ENCODE peak calls at places on chromosomes 13 and 19, in four cellular contexts. Q is effector memory CD4-positive, alpha-beta T cell; M is A549; R is CD4-positive, alpha-beta T cell. E is an unnamed sample.

GRCh38 chr19:15114153-15114540 is 6.9 kb downstream of the SYDE1 start:
- DNase-seq in Q (no peak), M (no peak), R (no peak), E (no peak)

GRCh38 chr13:110193491-110193890 is 113.5 kb downstream of the COL4A1 start:
- DNase-seq in Q (no peak), M (no peak), R (no peak), E (no peak)

GRCh38 chr13:35343417-35343816 is 133.1 kb downstream of the MAB21L1 start:
- DNase-seq in Q (no peak), M (no peak), R (no peak), E (peak; percentile 8)

GRCh38 chr13:21434588-21434987 is 24.5 kb downstream of the ZDHHC20 start:
- DNase-seq in Q (no peak), M (no peak), R (no peak), E (no peak)

GRCh38 chr19:54460230-54461005 is 3.2 kb downstream of the LENG9 start:
- DNase-seq in Q (no peak), M (no peak), R (no peak), E (no peak)

GRCh38 chr19:16541526-16542044 is 652 bp downstream of the CHERP start:
- DNase-seq in Q (no peak), M (no peak), R (no peak), E (no peak)

GRCh38 chr19:8526345-8527062 is 12.5 kb upstream of the ZNF414 start:
- DNase-seq in Q (no peak), M (peak; percentile 67), R (no peak), E (peak; percentile 76)

GRCh38 chr13:60332682-60333081 is 64.3 kb upstream of the TDRD3 start:
- DNase-seq in Q (no peak), M (no peak), R (no peak), E (no peak)

GRCh38 chr13:35947315-35947714 is 183.9 kb downstream of the DCLK1 start:
- DNase-seq in Q (no peak), M (no peak), R (no peak), E (no peak)

GRCh38 chr13:74040200-74040599 is 94.0 kb downstream of the KLF12 start:
- DNase-seq in Q (no peak), M (peak; percentile 32), R (no peak), E (no peak)

GRCh38 chr19:18415177-18415867 is 3.9 kb upstream of the SSBP4 start:
- DNase-seq in Q (no peak), M (no peak), R (no peak), E (no peak)

GRCh38 chr19:48874309-48875135 is 2.3 kb downstream of the PPP1R15A start:
- DNase-seq in Q (peak; percentile 59), M (peak; percentile 52), R (no peak), E (no peak)
- H3K27ac ChIP-seq in Q (peak overlapping the region; percentile 100), M (peak overlapping the region; percentile 95), R (peak overlapping the region; percentile 100), E (peak overlapping the region; percentile 99)

GRCh38 chr19:53332484-53332883 is 1.1 kb upstream of the ZNF845 start:
- DNase-seq in Q (no peak), M (no peak), R (no peak), E (no peak)
- H3K27ac ChIP-seq in Q (no peak overlapping the region), M (no peak overlapping the region), R (no peak overlapping the region), E (no peak overlapping the region)

GRCh38 chr19:2231621-2232221 is 4.4 kb downstream of the PLEKHJ1 start:
- DNase-seq in Q (no peak), M (no peak), R (no peak), E (no peak)
- H3K27ac ChIP-seq in Q (no peak overlapping the region), M (peak overlapping the region; percentile 1), R (no peak overlapping the region), E (no peak overlapping the region)

DNA sequence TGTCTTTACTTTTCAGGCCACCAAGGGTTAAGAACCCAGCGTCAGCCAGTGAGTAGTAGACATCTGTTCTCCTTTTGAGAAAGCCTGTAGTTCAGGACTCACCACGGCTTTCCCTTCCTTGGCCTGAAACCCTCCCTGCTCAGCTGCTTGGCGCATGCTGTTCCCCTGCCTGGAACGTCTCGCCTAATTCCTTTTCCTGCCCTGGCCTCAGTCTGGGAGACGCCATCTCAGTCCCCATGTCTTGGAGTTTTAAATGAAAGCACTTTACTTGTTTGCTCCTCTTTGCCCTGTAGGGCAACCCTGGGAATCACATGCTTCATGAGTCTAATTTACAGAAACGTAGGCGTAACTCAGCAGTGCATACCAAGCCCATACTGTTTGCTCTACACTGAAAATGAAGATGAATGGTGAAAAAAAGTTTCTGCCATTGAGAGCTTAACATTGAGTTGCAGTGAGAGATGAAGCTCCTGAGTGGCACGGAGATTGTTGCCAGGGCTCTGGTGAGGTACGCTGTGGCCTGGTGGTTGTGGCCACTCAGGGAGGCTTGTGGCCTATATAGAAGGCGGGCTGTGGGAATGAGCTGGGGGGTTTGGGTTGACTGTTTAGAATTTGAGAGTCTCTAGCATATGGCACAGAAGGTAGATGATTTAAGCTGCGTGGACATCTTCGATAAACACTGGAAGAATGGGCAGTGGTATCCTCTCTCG is 52.8 kb downstream of the GATAD2A start:
- DNase-seq in Q (no peak), M (no peak), R (no peak), E (no peak)
- H3K27ac ChIP-seq in Q (peak overlapping the region; percentile 80), M (no peak overlapping the region), R (peak overlapping the region; percentile 91), E (no peak overlapping the region)

GRCh38 chr13:82477436-82477835 is 1404.8 kb downstream of the SLITRK1 start:
- DNase-seq in Q (no peak), M (no peak), R (no peak), E (no peak)
- H3K27ac ChIP-seq in Q (no peak overlapping the region), M (no peak overlapping the region), R (no peak overlapping the region), E (no peak overlapping the region)

GRCh38 chr19:29002336-29002735 is 210.6 kb downstream of the UQCRFS1 start:
- DNase-seq in Q (no peak), M (no peak), R (no peak), E (no peak)

GRCh38 chr19:29010276-29010675 is 202.7 kb downstream of the UQCRFS1 start:
- DNase-seq in Q (no peak), M (no peak), R (no peak), E (no peak)

GRCh38 chr19:29004796-29005195 is 208.2 kb downstream of the UQCRFS1 start:
- DNase-seq in Q (no peak), M (no peak), R (no peak), E (no peak)

GRCh38 chr19:29003641-29004409 is 209.1 kb downstream of the UQCRFS1 start:
- DNase-seq in Q (no peak), M (no peak), R (no peak), E (no peak)

DNA sequence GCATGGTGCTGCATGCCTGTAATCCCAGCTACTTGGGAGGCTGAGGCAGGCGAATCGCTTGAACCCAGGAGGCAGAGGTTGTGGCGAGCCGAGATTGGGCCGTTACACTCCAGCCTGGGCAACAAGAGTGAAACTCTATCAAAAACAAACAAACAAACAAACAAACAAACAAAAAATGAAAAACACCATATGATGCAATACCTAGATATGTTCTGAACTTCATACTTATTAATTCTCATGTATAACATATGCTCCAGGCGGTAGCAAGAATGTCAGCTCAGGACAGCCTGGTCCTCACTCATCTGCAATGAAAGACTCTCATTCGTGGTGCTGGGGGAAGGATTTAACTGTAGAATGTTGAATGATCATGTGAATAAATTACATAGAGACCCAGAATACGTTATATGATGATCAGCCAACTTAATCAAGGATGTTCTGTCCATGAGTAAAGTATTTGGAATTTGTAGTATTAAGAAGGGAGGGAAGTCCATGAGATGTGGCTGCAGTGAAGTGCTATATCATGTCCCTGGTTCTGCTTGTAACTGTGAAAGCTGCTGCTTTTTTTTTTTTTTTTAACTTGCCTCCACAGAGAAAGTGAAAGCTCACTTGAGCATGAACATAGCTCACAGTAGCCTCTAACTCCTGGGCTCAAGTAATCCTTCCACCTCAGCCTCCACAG is 206.8 kb downstream of the UQCRFS1 start:
- DNase-seq in Q (no peak), M (no peak), R (no peak), E (no peak)
- H3K27ac ChIP-seq in Q (no peak overlapping the region), M (no peak overlapping the region), R (no peak overlapping the region), E (no peak overlapping the region)

GRCh38 chr19:2491130-2491801 is 15.3 kb downstream of the GADD45B start:
- DNase-seq in Q (no peak), M (no peak), R (no peak), E (no peak)
- H3K27ac ChIP-seq in Q (no peak overlapping the region), M (peak overlapping the region; percentile 95), R (no peak overlapping the region), E (no peak overlapping the region)

GRCh38 chr19:35029737-35030256 is 473 bp upstream of the SCN1B start:
- DNase-seq in Q (no peak), M (peak; percentile 72), R (no peak), E (no peak)
- H3K27ac ChIP-seq in Q (no peak overlapping the region), M (peak overlapping the region; percentile 91), R (no peak overlapping the region), E (peak overlapping the region; percentile 52)

E was measured in caudate nucleus.